ENCODE peak calls at places on chromosomes 3 and 15, in seven cellular contexts. J, F, N, Z, B, P and M are unnamed samples.

GRCh38 chr3:193744822-193745684 is 152.0 kb downstream of the OPA1 start:
- DNase-seq in P (no peak), Z (no peak), F (peak; percentile 18), N (no peak), B (no peak), J (no peak), M (no peak)

GRCh38 chr3:47846880-47847248 is 43.9 kb downstream of the DHX30 start:
- DNase-seq in N (no peak), J (no peak), F (no peak), B (no peak), P (no peak), Z (no peak), M (no peak)

GRCh38 chr15:49831206-49831965 is 210.5 kb downstream of the DTWD1 start:
- DNase-seq in P (peak; percentile 74), B (no peak), F (peak; percentile 14), Z (no peak), N (peak; percentile 76), J (peak; percentile 53), M (peak; percentile 55)

GRCh38 chr3:126544596-126545281 is 14.0 kb downstream of the C3orf22 start:
- DNase-seq in P (peak; percentile 46), Z (no peak), B (no peak), F (no peak), N (no peak), J (no peak), M (no peak)

GRCh38 chr3:54040476-54040875 is 81.9 kb upstream of the CACNA2D3 start:
- DNase-seq in P (no peak), N (no peak), B (no peak), J (no peak), Z (no peak), F (no peak), M (no peak)

GRCh38 chr3:15384510-15385237 is 42.7 kb downstream of the METTL6 start:
- DNase-seq in B (no peak), P (no peak), F (no peak), J (no peak), N (no peak), Z (no peak), M (no peak)

GRCh38 chr3:127674793-127675189 is 2.0 kb downstream of the ABTB1 start:
- DNase-seq in Z (no peak), J (peak; percentile 11), B (no peak), N (no peak), P (peak; percentile 44), F (no peak), M (no peak)

GRCh38 chr15:100863406-100864198 is 16.0 kb upstream of the ALDH1A3 start:
- DNase-seq in P (peak; percentile 86), N (no peak), F (no peak), Z (no peak), J (peak; percentile 74), B (no peak), M (no peak)

GRCh38 chr3:114519415-114519814 is 225.6 kb downstream of the TIGIT start:
- DNase-seq in J (no peak), P (no peak), Z (peak; percentile 16), B (no peak), F (peak; percentile 29), N (no peak), M (no peak)

GRCh38 chr15:51561271-51561670 is 61.3 kb downstream of the DMXL2 start:
- DNase-seq in F (no peak), J (no peak), N (no peak), Z (no peak), B (no peak), P (no peak), M (no peak)

GRCh38 chr3:29240887-29241286 is 40.0 kb upstream of the RBMS3 start:
- DNase-seq in P (no peak), N (no peak), Z (no peak), B (no peak), F (no peak), J (no peak), M (no peak)

GRCh38 chr3:114764056-114764492 is 383.0 kb downstream of the ZBTB20 start:
- DNase-seq in F (no peak), Z (no peak), P (no peak), N (no peak), J (no peak), B (no peak), M (no peak)

GRCh38 chr3:104286645-104287044 is 1080.1 kb upstream of the ALCAM start:
- DNase-seq in J (no peak), P (no peak), B (no peak), Z (no peak), F (no peak), N (no peak), M (no peak)

GRCh38 chr3:104291437-104291851 is 1075.3 kb upstream of the ALCAM start:
- DNase-seq in Z (no peak), F (no peak), B (no peak), P (no peak), N (no peak), J (no peak), M (no peak)

GRCh38 chr3:104297617-104298016 is 1069.1 kb upstream of the ALCAM start:
- DNase-seq in N (no peak), J (no peak), B (no peak), Z (no peak), P (no peak), F (no peak), M (no peak)

DNA sequence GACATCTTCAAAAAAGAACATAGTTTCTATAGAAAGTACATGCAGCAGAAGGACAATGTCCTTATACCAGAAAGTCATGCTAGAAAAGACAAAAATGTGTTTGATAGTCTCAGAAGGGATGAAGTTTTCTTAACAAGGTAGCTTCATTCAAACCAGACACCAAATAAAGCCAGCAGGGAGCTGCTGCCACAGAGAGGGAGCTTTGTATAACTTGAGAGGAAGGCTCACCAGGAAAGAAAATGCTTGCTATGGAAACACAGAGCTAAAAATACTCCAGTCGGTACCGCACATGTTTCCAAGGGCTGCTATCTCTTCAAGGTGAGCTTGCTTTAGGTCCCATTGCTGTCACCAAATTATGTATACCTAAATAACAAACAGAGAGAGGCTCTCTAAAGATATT is 1074.8 kb upstream of the ALCAM start:
- DNase-seq in F (no peak), Z (no peak), P (no peak), N (no peak), B (no peak), J (no peak), M (no peak)
- H3K4me3 ChIP-seq in F (peak overlapping the region; percentile 0), Z (peak overlapping the region; percentile 51), P (peak overlapping the region; percentile 8), N (peak overlapping the region; percentile 9), B (no peak overlapping the region), J (peak overlapping the region; percentile 48), M (no peak overlapping the region)

GRCh38 chr3:124691599-124691998 is 38.7 kb upstream of the UMPS start:
- DNase-seq in B (no peak), J (no peak), F (no peak), P (no peak), Z (no peak), N (no peak), M (no peak)
- H3K4me3 ChIP-seq in B (no peak overlapping the region), J (no peak overlapping the region), F (no peak overlapping the region), P (no peak overlapping the region), Z (no peak overlapping the region), N (no peak overlapping the region), M (no peak overlapping the region)

DNA sequence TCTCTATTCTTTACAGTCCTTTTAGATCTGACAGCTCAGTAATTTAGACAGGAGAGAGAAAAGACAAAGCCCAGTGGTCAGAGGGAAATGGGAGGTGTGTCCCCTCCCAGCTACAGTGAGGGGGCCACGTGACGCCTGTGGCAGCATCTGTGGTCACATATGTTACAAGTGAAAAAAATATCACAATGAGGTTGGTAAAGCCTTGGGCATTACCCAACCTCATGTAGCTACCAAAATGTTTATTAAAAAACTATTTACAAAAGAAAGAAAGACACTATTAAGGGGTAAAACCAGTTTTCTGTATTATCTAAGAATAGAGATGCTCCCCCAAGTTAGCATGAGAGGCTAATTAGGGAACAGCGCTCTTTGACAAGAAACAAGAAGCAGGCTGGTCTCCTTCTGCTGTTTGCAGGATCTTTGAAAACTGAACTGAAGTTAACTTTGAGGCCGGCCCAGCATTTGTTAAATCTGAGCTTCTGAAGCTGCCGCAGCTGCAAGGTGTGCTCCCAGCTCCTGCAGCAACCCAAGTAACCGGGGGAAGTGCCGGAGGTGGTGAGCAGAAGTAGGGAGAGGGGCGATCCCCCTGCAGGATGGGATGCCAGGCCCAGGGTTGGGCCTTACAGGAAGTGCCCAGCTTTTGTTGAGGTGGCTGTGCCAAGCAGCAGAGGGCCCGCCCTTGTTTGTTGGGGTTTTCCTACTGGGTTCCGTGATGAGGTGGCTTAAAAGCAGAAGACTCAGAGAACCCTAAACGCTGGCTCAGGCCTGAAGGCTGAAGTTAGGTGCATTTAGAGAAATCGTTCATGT is 42.6 kb upstream of the PLCL2 start:
- DNase-seq in N (no peak), P (peak; percentile 71), Z (peak; percentile 79), B (peak; percentile 84), F (peak; percentile 16), J (peak; percentile 40), M (no peak)
- H3K4me3 ChIP-seq in N (no peak overlapping the region), P (no peak overlapping the region), Z (peak overlapping the region; percentile 54), B (peak overlapping the region; percentile 61), F (no peak overlapping the region), J (no peak overlapping the region), M (no peak overlapping the region)

GRCh38 chr15:65827065-65827464 is 35.0 kb upstream of the DENND4A start:
- DNase-seq in F (no peak), J (no peak), N (no peak), Z (no peak), P (no peak), B (peak; percentile 40), M (no peak)
- H3K4me3 ChIP-seq in F (no peak overlapping the region), J (no peak overlapping the region), N (no peak overlapping the region), Z (no peak overlapping the region), P (no peak overlapping the region), B (peak overlapping the region; percentile 25), M (no peak overlapping the region)

GRCh38 chr15:24858737-24859601 is 95.8 kb upstream of the SNRPN start:
- DNase-seq in N (no peak), J (no peak), P (no peak), F (no peak), B (no peak), Z (no peak), M (no peak)
- H3K4me3 ChIP-seq in N (no peak overlapping the region), J (peak overlapping the region; percentile 6), P (no peak overlapping the region), F (no peak overlapping the region), B (no peak overlapping the region), Z (no peak overlapping the region), M (no peak overlapping the region)

GRCh38 chr3:8369638-8370037 is 132.0 kb upstream of the LMCD1 start:
- DNase-seq in P (no peak), F (no peak), B (no peak), J (no peak), N (no peak), Z (no peak), M (no peak)
- H3K4me3 ChIP-seq in P (no peak overlapping the region), F (no peak overlapping the region), B (no peak overlapping the region), J (no peak overlapping the region), N (no peak overlapping the region), Z (no peak overlapping the region), M (no peak overlapping the region)